ENCODE peak calls at places on chromosome 9, in four cellular contexts. I is WTC11, D is iPS DF 6.9, E is HepG2. O is an unnamed sample.
A peak's percentile ranks its signal among the peaks of the same experiment; 100 is the strongest.

GRCh38 chr9:92181296-92181695 is 66.1 kb upstream of the SPTLC1 start:
- DNase-seq in I (no peak), D (no peak), E (no peak), O (no peak)

GRCh38 chr9:133141833-133142594 is 21.0 kb upstream of the RALGDS start:
- DNase-seq in I (no peak), D (no peak), E (no peak), O (no peak)

GRCh38 chr9:128558431-128559310 is 6.3 kb downstream of the SPTAN1 start:
- DNase-seq in I (no peak), D (no peak), E (peak; percentile 53), O (peak; percentile 84)

GRCh38 chr9:126516936-126517750 is 96.6 kb upstream of the LMX1B start:
- DNase-seq in I (peak; percentile 58), D (no peak), E (peak; percentile 87), O (no peak)

GRCh38 chr9:114855488-114855887 is 49.6 kb upstream of the TNFSF15 start:
- DNase-seq in I (no peak), D (no peak), E (no peak), O (no peak)

GRCh38 chr9:121857941-121858340 is 206.5 kb downstream of the DAB2IP start:
- DNase-seq in I (no peak), D (no peak), E (no peak), O (no peak)

GRCh38 chr9:133004091-133005072 is 25.9 kb downstream of the GFI1B start:
- DNase-seq in I (peak; percentile 6), D (no peak), E (no peak), O (no peak)

GRCh38 chr9:642014-642413 is 199.5 kb upstream of the DMRT1 start:
- DNase-seq in I (no peak), D (no peak), E (no peak), O (no peak)

GRCh38 chr9:130959809-130960334 is 20.8 kb upstream of the FIBCD1 start:
- DNase-seq in I (no peak), D (no peak), E (no peak), O (no peak)

GRCh38 chr9:71766663-71767062 is 1.6 kb downstream of the CEMIP2 start:
- DNase-seq in I (no peak), D (no peak), E (peak; percentile 87), O (no peak)

GRCh38 chr9:137449931-137450537 is 8.9 kb upstream of the ENTPD8 start:
- DNase-seq in I (no peak), D (no peak), E (no peak), O (no peak)

GRCh38 chr9:99531313-99531712 is 290.4 kb upstream of the NR4A3 start:
- DNase-seq in I (no peak), D (no peak), E (no peak), O (no peak)

GRCh38 chr9:72576087-72576486 is 54.7 kb downstream of the TMC1 start:
- DNase-seq in I (no peak), D (no peak), E (no peak), O (no peak)

GRCh38 chr9:84419203-84419602 is 78.6 kb upstream of the SLC28A3 start:
- DNase-seq in I (no peak), D (no peak), E (no peak), O (no peak)

GRCh38 chr9:21119093-21119770 is 22.4 kb downstream of the IFNW1 start:
- DNase-seq in I (no peak), D (no peak), E (no peak), O (no peak)

GRCh38 chr9:89635816-89636215 is 31.0 kb downstream of the GADD45G start:
- DNase-seq in I (no peak), D (no peak), E (no peak), O (no peak)

GRCh38 chr9:28365020-28365640 is 791.8 kb upstream of the C9orf72 start:
- DNase-seq in I (peak; percentile 31), D (peak; percentile 35), E (no peak), O (peak; percentile 2)

GRCh38 chr9:136311433-136312375 is 7.8 kb upstream of the CCDC187 start:
- DNase-seq in I (no peak), D (no peak), E (peak; percentile 62), O (no peak)

GRCh38 chr9:116274293-116274692 is 120.7 kb downstream of the PAPPA start:
- DNase-seq in I (no peak), D (no peak), E (no peak), O (no peak)

GRCh38 chr9:132237481-132237880 is 75.6 kb downstream of the NTNG2 start:
- DNase-seq in I (no peak), D (no peak), E (no peak), O (no peak)

GRCh38 chr9:89529243-89530030 is 31.5 kb upstream of the SEMA4D start:
- DNase-seq in I (no peak), D (no peak), E (no peak), O (peak; percentile 83)

GRCh38 chr9:108443741-108444140 is 412.0 kb downstream of the ACTL7B start:
- DNase-seq in I (no peak), D (no peak), E (peak; percentile 35), O (no peak)

GRCh38 chr9:75909776-75910175 is 19.3 kb downstream of the PCSK5 start:
- DNase-seq in I (no peak), D (no peak), E (no peak), O (no peak)

GRCh38 chr9:96201140-96201539 is 100.8 kb downstream of the HSD17B3 start:
- DNase-seq in I (no peak), D (no peak), E (no peak), O (no peak)

GRCh38 chr9:9615086-9615485 is 997.7 kb downstream of the PTPRD start:
- DNase-seq in I (peak; percentile 13), D (no peak), E (no peak), O (no peak)

GRCh38 chr9:116475201-116475600 is 211.9 kb upstream of the TRIM32 start:
- DNase-seq in I (no peak), D (no peak), E (no peak), O (no peak)

GRCh38 chr9:34211395-34211794 is 32.6 kb downstream of the UBAP1 start:
- DNase-seq in I (no peak), D (no peak), E (no peak), O (no peak)

GRCh38 chr9:11086561-11086960 is 473.8 kb upstream of the PTPRD start:
- DNase-seq in I (no peak), D (no peak), E (no peak), O (no peak)

GRCh38 chr9:136234597-136234996 is 11.0 kb downstream of the QSOX2 start:
- DNase-seq in I (no peak), D (no peak), E (no peak), O (no peak)

GRCh38 chr9:18473551-18474279 is at the start of gene ADAMTSL1:
- DNase-seq in I (peak; percentile 68), D (peak; percentile 64), E (no peak), O (peak; percentile 2)

GRCh38 chr9:94014845-94015244 is 59.7 kb upstream of the BARX1 start:
- DNase-seq in I (no peak), D (no peak), E (no peak), O (no peak)

GRCh38 chr9:120740135-120740534 is 25.9 kb upstream of the MEGF9 start:
- DNase-seq in I (no peak), D (no peak), E (no peak), O (no peak)

GRCh38 chr9:89701221-89701798 is 96.5 kb downstream of the GADD45G start:
- DNase-seq in I (no peak), D (no peak), E (no peak), O (no peak)

GRCh38 chr9:120424248-120424647 is 155.7 kb downstream of the CDK5RAP2 start:
- DNase-seq in I (no peak), D (no peak), E (no peak), O (no peak)

GRCh38 chr9:130579738-130580463 is 524 bp downstream of the FUBP3 start:
- DNase-seq in I (no peak), D (no peak), E (no peak), O (no peak)

GRCh38 chr9:89905628-89906338 is 301.0 kb downstream of the GADD45G start:
- DNase-seq in I (no peak), D (no peak), E (no peak), O (no peak)

GRCh38 chr9:129494113-129494789 is 126.7 kb downstream of the C9orf50 start:
- DNase-seq in I (no peak), D (no peak), E (no peak), O (no peak)

GRCh38 chr9:96482471-96482870 is 32.5 kb downstream of the HABP4 start:
- DNase-seq in I (no peak), D (no peak), E (no peak), O (no peak)

GRCh38 chr9:104091708-104092107 is 2.4 kb upstream of the SMC2 start:
- DNase-seq in I (no peak), D (no peak), E (peak; percentile 32), O (peak; percentile 2)

O was measured in hippocampal formation.